ENCODE peak calls at places on chromosome 4, in five cellular contexts. L, G, V, F and E are unnamed samples. For H3K4me1, the result is how much of the 10 kb centered on the place peaks cover.

GRCh38 chr4:118920247-118920646 is 31.6 kb downstream of the SYNPO2 start:
- DNase-seq in L (no peak), G (peak), V (peak), F (no peak), E (peak)

GRCh38 chr4:30717208-30718020 is 2.8 kb upstream of the PCDH7 start:
- DNase-seq in L (peak), G (peak), V (peak), F (no peak), E (peak)

GRCh38 chr4:69126030-69126429 is 29.8 kb downstream of the UGT2B7 start:
- DNase-seq in L (no peak), G (no peak), V (no peak), F (no peak), E (no peak)

GRCh38 chr4:15149842-15150592 is 147.7 kb downstream of the CPEB2 start:
- DNase-seq in L (peak), G (peak), V (peak), F (peak), E (peak)

GRCh38 chr4:107863850-107864371 is 39.2 kb downstream of the SGMS2 start:
- DNase-seq in L (peak), G (peak), V (no peak), F (no peak), E (peak)

GRCh38 chr4:3834921-3835521 is 68.8 kb downstream of the ADRA2C start:
- DNase-seq in L (no peak), G (no peak), V (no peak), F (no peak), E (peak)

GRCh38 chr4:3226467-3226866 is 22.5 kb upstream of the MSANTD1 start:
- DNase-seq in L (peak), G (no peak), V (peak), F (peak), E (no peak)

GRCh38 chr4:163764569-163764968 is 270.1 kb downstream of the TMA16 start:
- DNase-seq in L (no peak), G (peak), V (no peak), F (no peak), E (no peak)

GRCh38 chr4:141432000-141432712 is 204.2 kb upstream of the IL15 start:
- DNase-seq in L (no peak), G (peak), V (no peak), F (no peak), E (no peak)

DNA sequence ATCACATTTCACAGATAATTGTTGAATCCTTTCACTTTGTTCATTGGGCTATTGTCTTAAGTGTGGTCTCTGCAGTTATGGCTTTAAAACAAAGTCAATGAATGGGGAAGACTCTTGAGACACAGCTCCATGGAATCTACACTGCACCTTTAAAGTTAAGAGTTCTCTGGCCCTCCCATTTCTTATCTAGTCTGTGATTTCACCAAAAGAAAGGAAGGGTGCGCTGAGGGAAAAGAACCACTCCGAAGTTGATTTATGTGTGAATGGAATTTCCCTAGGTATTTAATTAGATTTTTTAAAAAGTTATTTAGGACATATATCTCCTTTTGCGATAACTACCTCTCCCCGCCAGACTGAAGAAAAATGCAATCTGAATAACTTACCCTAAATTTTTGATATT is 2.5 kb downstream of the SEPTIN11 start:
- DNase-seq in L (no peak), G (no peak), V (no peak), F (no peak), E (no peak)
- H3K27ac ChIP-seq in L (no peak), G (peak), V (no peak), F (no peak), E (no peak)

GRCh38 chr4:156103306-156103705 is 149.6 kb upstream of the CTSO start:
- DNase-seq in L (no peak), G (peak), V (no peak), F (no peak), E (no peak)
- H3K4me1 ChIP-seq in L (under half), G (under half), V (under half), F (under half), E (under half)

GRCh38 chr4:110480031-110480549 is 4.1 kb downstream of the ENPEP start:
- DNase-seq in L (no peak), G (peak), V (no peak), F (no peak), E (no peak)

GRCh38 chr4:110477836-110478235 is 1.9 kb downstream of the ENPEP start:
- DNase-seq in L (no peak), G (no peak), V (no peak), F (no peak), E (no peak)

GRCh38 chr4:110472583-110473329 is 3.2 kb upstream of the ENPEP start:
- DNase-seq in L (no peak), G (peak), V (no peak), F (no peak), E (no peak)

GRCh38 chr4:110480741-110481271 is 4.9 kb downstream of the ENPEP start:
- DNase-seq in L (no peak), G (peak), V (no peak), F (no peak), E (no peak)

DNA sequence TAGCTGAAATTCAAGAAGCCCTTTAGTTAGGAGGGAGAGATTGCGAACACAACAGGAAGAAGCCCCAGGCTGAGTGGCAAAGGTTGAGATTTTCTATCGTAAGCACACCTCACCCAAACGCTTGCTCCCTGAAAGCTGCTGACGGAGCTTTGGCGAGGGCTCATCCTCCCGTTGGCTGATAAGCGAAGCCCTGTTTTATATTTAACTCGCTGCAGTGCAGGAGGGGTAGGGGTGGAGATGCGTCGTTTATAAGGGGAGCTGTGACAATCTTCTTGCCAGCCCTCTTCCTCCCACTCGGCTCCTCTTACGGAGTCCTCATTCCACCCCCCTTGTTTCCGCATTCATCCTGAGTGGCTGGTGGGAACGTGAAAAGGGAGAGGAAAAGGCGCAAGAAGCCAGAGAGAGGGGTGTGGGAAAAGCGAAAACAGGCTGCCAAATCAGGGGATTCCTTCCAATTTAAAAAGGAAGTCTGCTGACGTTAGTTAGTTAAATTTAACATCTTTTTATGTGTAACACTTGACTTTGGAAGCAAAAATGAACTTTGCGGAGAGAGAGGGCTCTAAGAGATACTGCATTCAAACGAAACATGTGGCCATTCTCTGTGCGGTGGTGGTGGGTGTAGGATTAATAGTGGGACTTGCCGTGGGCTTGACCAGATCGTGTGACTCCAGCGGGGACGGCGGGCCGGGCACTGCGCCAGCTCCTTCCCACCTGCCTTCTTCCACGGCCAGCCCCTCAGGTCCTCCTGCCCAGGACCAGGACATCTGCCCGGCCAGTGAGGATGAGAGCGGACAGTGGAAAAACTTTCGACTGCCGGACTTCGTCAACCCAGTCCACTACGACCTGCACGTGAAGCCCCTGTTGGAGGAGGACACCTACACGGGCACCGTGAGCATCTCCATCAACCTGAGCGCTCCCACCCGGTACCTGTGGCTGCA is at the start of gene ENPEP:
- DNase-seq in L (peak), G (peak), V (no peak), F (no peak), E (peak)
- H3K27ac ChIP-seq in L (no peak), G (no peak), V (no peak), F (peak), E (peak)

GRCh38 chr4:41216294-41217019 is 2.1 kb upstream of the APBB2 start:
- DNase-seq in L (peak), G (peak), V (peak), F (peak), E (peak)
- H3K4me1 ChIP-seq in L (under half), G (under half), V (under half), F (under half), E (under half)

GRCh38 chr4:24806206-24806990 is 11.0 kb downstream of the SOD3 start:
- DNase-seq in L (peak), G (no peak), V (no peak), F (no peak), E (no peak)
- H3K27ac ChIP-seq in L (no peak), G (no peak), V (no peak), F (no peak), E (no peak)

GRCh38 chr4:142721187-142721586 is 124.9 kb downstream of the INPP4B start:
- DNase-seq in L (no peak), G (peak), V (no peak), F (no peak), E (no peak)

GRCh38 chr4:142713282-142714030 is 132.6 kb downstream of the INPP4B start:
- DNase-seq in L (no peak), G (no peak), V (no peak), F (no peak), E (no peak)

GRCh38 chr4:142718981-142719380 is 127.1 kb downstream of the INPP4B start:
- DNase-seq in L (no peak), G (no peak), V (no peak), F (no peak), E (no peak)

GRCh38 chr4:142719854-142720541 is 126.1 kb downstream of the INPP4B start:
- DNase-seq in L (no peak), G (peak), V (no peak), F (no peak), E (no peak)

GRCh38 chr4:142715727-142716126 is 130.4 kb downstream of the INPP4B start:
- DNase-seq in L (no peak), G (no peak), V (no peak), F (no peak), E (no peak)
- H3K4me1 ChIP-seq in L (under half), G (under half), V (under half), F (under half), E (under half)